ENCODE peak calls at places on chromosomes 6 and 20, in six cellular contexts. F is gastrocnemius medialis, U is psoas muscle, P is lung, K is HepG2, N is hepatocyte. C is an unnamed sample.

GRCh38 chr20:50540620-50541605 is 30.7 kb downstream of the PTPN1 start:
- DNase-seq in N (peak; percentile 43), U (no peak), P (peak; percentile 56), F (no peak), K (peak; percentile 18), C (peak; percentile 55)

GRCh38 chr6:7632501-7633290 is 42.7 kb downstream of the SNRNP48 start:
- DNase-seq in F (no peak), N (no peak), U (no peak), P (no peak), K (no peak), C (no peak)

GRCh38 chr6:139824864-139825263 is 450.4 kb upstream of the CITED2 start:
- DNase-seq in P (no peak), U (no peak), N (no peak), K (no peak), F (no peak), C (no peak)

GRCh38 chr6:143707702-143708101 is 29.9 kb downstream of the PHACTR2 start:
- DNase-seq in U (no peak), K (no peak), P (no peak), N (no peak), F (no peak), C (no peak)

GRCh38 chr20:10505320-10506226 is 70.5 kb downstream of the SLX4IP start:
- DNase-seq in F (peak; percentile 63), N (peak; percentile 70), P (peak; percentile 44), K (no peak), U (peak; percentile 35), C (no peak)

GRCh38 chr6:79687759-79688158 is 56.6 kb downstream of the SH3BGRL2 start:
- DNase-seq in P (no peak), F (no peak), U (no peak), N (peak; percentile 18), K (peak; percentile 13), C (no peak)

GRCh38 chr6:72683797-72684196 is 61.9 kb downstream of the KCNQ5 start:
- DNase-seq in U (no peak), P (no peak), N (no peak), K (no peak), F (no peak), C (no peak)

GRCh38 chr6:45327956-45328522 is at the start of gene RUNX2:
- DNase-seq in K (no peak), P (no peak), N (peak; percentile 8), F (no peak), U (no peak), C (no peak)

GRCh38 chr6:56624046-56624727 is 18.5 kb downstream of the DST start:
- DNase-seq in K (peak; percentile 89), F (no peak), N (peak; percentile 43), U (no peak), P (no peak), C (no peak)

GRCh38 chr6:30844118-30844535 is 40.2 kb upstream of the DDR1 start:
- DNase-seq in N (peak; percentile 47), U (no peak), K (peak; percentile 40), F (no peak), P (no peak), C (peak; percentile 69)

GRCh38 chr6:147190556-147190955 is 13.7 kb upstream of the STXBP5 start:
- DNase-seq in N (no peak), K (no peak), F (no peak), P (no peak), U (no peak), C (no peak)

GRCh38 chr6:144909753-144910280 is 624.7 kb downstream of the UTRN start:
- DNase-seq in K (no peak), U (no peak), F (no peak), N (no peak), P (no peak), C (no peak)

GRCh38 chr6:16851758-16852157 is 90.5 kb upstream of the ATXN1 start:
- DNase-seq in F (no peak), U (no peak), N (no peak), P (no peak), K (no peak), C (no peak)

GRCh38 chr6:4582506-4582905 is 193.7 kb upstream of the CDYL start:
- DNase-seq in U (no peak), F (no peak), P (no peak), K (no peak), N (no peak), C (no peak)

GRCh38 chr20:25059866-25060465 is 2.0 kb upstream of the ACSS1 start:
- DNase-seq in K (no peak), F (no peak), P (no peak), N (no peak), U (no peak), C (peak; percentile 22)

GRCh38 chr6:121437861-121438651 is 2.6 kb downstream of the GJA1 start:
- DNase-seq in F (no peak), U (no peak), N (peak; percentile 26), P (peak; percentile 35), K (no peak), C (peak; percentile 12)

GRCh38 chr20:32247957-32248497 is 29.4 kb upstream of the KIF3B start:
- DNase-seq in K (no peak), U (no peak), N (no peak), F (no peak), P (no peak), C (no peak)

GRCh38 chr20:35271904-35272303 is 6.0 kb downstream of the MMP24OS start:
- DNase-seq in K (no peak), N (no peak), P (no peak), U (no peak), F (no peak), C (no peak)

GRCh38 chr6:127561660-127562059 is 15.3 kb upstream of the C6orf58 start:
- DNase-seq in K (no peak), N (no peak), F (no peak), P (no peak), U (no peak), C (no peak)

GRCh38 chr6:152749336-152749735 is 1.3 kb upstream of the VIP start:
- DNase-seq in P (no peak), K (no peak), U (no peak), F (no peak), N (no peak), C (no peak)

GRCh38 chr6:129643968-129644367 is 66.0 kb downstream of the ARHGAP18 start:
- DNase-seq in N (no peak), U (no peak), K (no peak), P (no peak), F (no peak), C (no peak)

GRCh38 chr6:83057705-83058321 is 7.8 kb downstream of the UBE3D start:
- DNase-seq in N (peak; percentile 76), P (no peak), K (peak; percentile 42), F (no peak), U (no peak), C (peak; percentile 53)

GRCh38 chr20:59585714-59586404 is 18.5 kb upstream of the PHACTR3 start:
- DNase-seq in N (no peak), F (no peak), U (no peak), P (no peak), K (no peak), C (no peak)

GRCh38 chr6:72704979-72705378 is 83.1 kb downstream of the KCNQ5 start:
- DNase-seq in F (no peak), P (no peak), N (no peak), U (no peak), K (peak; percentile 2), C (no peak)

GRCh38 chr6:158560787-158561246 is 926 bp downstream of the TMEM181 start:
- DNase-seq in P (no peak), F (no peak), N (peak; percentile 56), K (no peak), U (no peak), C (no peak)

GRCh38 chr6:42347456-42347855 is 104.3 kb downstream of the TRERF1 start:
- DNase-seq in N (no peak), P (no peak), U (no peak), K (no peak), F (no peak), C (no peak)

GRCh38 chr6:165663283-165663735 is 268 bp upstream of the PDE10A start:
- DNase-seq in P (no peak), N (peak; percentile 47), U (peak; percentile 55), F (no peak), K (no peak), C (peak; percentile 32)

GRCh38 chr6:16774437-16774836 is 13.2 kb upstream of the ATXN1 start:
- DNase-seq in F (no peak), P (no peak), K (no peak), N (no peak), U (no peak), C (no peak)

DNA sequence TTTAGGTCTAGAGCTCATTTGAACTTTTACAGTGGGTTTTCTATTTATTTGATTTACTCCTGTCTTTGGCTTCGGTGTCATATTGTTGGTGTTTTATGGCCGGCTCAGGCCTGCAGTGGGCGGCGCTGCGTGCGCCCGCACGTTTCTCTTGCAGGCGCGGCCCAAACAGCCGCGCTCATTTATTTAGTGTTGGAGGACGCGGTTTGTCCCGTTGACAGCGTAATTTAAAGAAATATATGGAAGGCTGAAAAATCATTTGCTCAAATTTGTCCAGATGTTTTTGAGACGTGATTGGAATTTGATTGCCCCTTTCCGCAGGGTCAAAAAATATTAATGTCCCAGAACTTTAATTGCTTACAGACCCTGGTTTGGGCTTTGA is 22.1 kb downstream of the TFAP2B start:
- DNase-seq in U (no peak), N (no peak), K (no peak), P (no peak), F (no peak), C (no peak)
- H3K27me3 ChIP-seq in U (peaks cover 20% of the 10 kb centered on the region), N (peaks cover 100% of the 10 kb centered on the region), K (peaks cover 2% of the 10 kb centered on the region), P (peaks cover 19% of the 10 kb centered on the region), F (peaks cover 81% of the 10 kb centered on the region), C (no peaks in the 10 kb centered on the region)

GRCh38 chr6:32168807-32169206 is 4.4 kb downstream of the EGFL8 start:
- DNase-seq in P (no peak), U (no peak), K (no peak), F (no peak), N (no peak), C (no peak)
- H3K36me3 ChIP-seq in P (peaks cover 3% of the 10 kb centered on the region), U (no peaks in the 10 kb centered on the region), K (peaks cover 52% of the 10 kb centered on the region), F (peaks cover 42% of the 10 kb centered on the region), N (no peaks in the 10 kb centered on the region), C (no peaks in the 10 kb centered on the region)

GRCh38 chr6:21586760-21587181 is 6.8 kb upstream of the SOX4 start:
- DNase-seq in N (no peak), U (no peak), F (no peak), K (no peak), P (no peak), C (peak; percentile 47)
- H3K4me3 ChIP-seq in N (peak overlapping the region; percentile 86), U (peak overlapping the region; percentile 83), F (peak overlapping the region; percentile 62), K (peak overlapping the region; percentile 76), P (no peak overlapping the region), C (peak overlapping the region; percentile 85)

DNA sequence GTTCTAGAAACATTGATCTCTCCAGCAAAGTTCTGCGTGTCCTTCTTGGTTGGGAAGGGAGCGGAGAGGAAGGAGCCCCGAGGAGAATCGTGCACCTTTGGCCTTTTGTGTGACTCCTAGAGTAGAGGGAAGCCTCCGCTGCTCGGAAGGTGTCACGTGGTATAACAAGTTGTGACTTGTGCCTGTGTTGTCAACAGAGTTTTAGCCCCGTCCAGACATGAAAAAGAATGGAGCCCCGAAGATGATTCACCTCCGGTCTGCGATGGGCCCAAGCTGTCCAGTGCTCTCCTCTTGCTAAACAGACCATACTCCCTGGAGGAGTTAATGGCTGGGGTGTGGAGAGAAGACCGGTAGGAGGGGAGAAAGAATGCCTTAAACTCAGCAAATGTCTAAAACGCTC is 7.0 kb downstream of the EYA2 start:
- DNase-seq in P (no peak), K (no peak), F (no peak), N (no peak), U (no peak), C (no peak)
- H3K27me3 ChIP-seq in P (no peaks in the 10 kb centered on the region), K (peaks cover 9% of the 10 kb centered on the region), F (no peaks in the 10 kb centered on the region), N (peaks cover 30% of the 10 kb centered on the region), U (peaks cover 8% of the 10 kb centered on the region), C (peaks cover 9% of the 10 kb centered on the region)

GRCh38 chr20:20065366-20065765 is 13.0 kb downstream of the CFAP61 start:
- DNase-seq in F (no peak), P (no peak), U (no peak), K (no peak), N (no peak), C (no peak)
- H3K36me3 ChIP-seq in F (no peaks in the 10 kb centered on the region), P (no peaks in the 10 kb centered on the region), U (no peaks in the 10 kb centered on the region), K (no peaks in the 10 kb centered on the region), N (no peaks in the 10 kb centered on the region), C (no peaks in the 10 kb centered on the region)

C was measured in Caco-2.